ENCODE peak calls at places on chromosome 2, in seven cellular contexts. N is cardiac fibroblast, F is colonic mucosa, M is AG09309, G is kidney, X is fibroblast of pulmonary artery, Q is cardiac muscle cell. T is an unnamed sample.
A peak's percentile ranks its signal among the peaks of the same experiment; 100 is the strongest.

GRCh38 chr2:158969717-158970521 is 1.5 kb downstream of the TANC1 start:
- DNase-seq in N (peak; percentile 46), F (peak; percentile 61), M (no peak), G (peak; percentile 73), X (peak; percentile 40), Q (peak; percentile 42), T (peak; percentile 76)

GRCh38 chr2:118661184-118661583 is 186.3 kb downstream of the EN1 start:
- DNase-seq in N (no peak), F (no peak), M (no peak), G (no peak), X (no peak), Q (no peak), T (no peak)

GRCh38 chr2:134375935-134376334 is 122.1 kb downstream of the MGAT5 start:
- DNase-seq in N (peak; percentile 69), F (peak; percentile 43), M (peak; percentile 52), G (no peak), X (peak; percentile 76), Q (peak; percentile 67), T (peak; percentile 95)

GRCh38 chr2:27069436-27069835 is 2.0 kb downstream of the OST4 start:
- DNase-seq in N (no peak), F (no peak), M (no peak), G (no peak), X (no peak), Q (no peak), T (no peak)

GRCh38 chr2:206275274-206276160 is 1.1 kb downstream of the ZDBF2 start:
- DNase-seq in N (peak; percentile 71), F (no peak), M (peak; percentile 45), G (no peak), X (peak; percentile 79), Q (peak; percentile 67), T (peak; percentile 84)

GRCh38 chr2:233234264-233234663 is 17.2 kb upstream of the ATG16L1 start:
- DNase-seq in N (no peak), F (no peak), M (no peak), G (no peak), X (no peak), Q (no peak), T (no peak)

GRCh38 chr2:239157269-239157668 is 243.6 kb downstream of the HDAC4 start:
- DNase-seq in N (no peak), F (peak; percentile 44), M (no peak), G (peak; percentile 63), X (no peak), Q (no peak), T (no peak)

GRCh38 chr2:47767880-47768609 is 14.9 kb upstream of the MSH6 start:
- DNase-seq in N (peak; percentile 63), F (peak; percentile 54), M (no peak), G (peak; percentile 85), X (peak; percentile 56), Q (peak; percentile 68), T (peak; percentile 53)

GRCh38 chr2:198545411-198545810 is 741.0 kb downstream of the PLCL1 start:
- DNase-seq in N (no peak), F (no peak), M (no peak), G (no peak), X (no peak), Q (no peak), T (no peak)

GRCh38 chr2:49459314-49459993 is 305.1 kb upstream of the FSHR start:
- DNase-seq in N (no peak), F (no peak), M (no peak), G (no peak), X (no peak), Q (no peak), T (no peak)

GRCh38 chr2:15084826-15085489 is 452.4 kb downstream of the LRATD1 start:
- DNase-seq in N (no peak), F (no peak), M (no peak), G (no peak), X (no peak), Q (no peak), T (no peak)

GRCh38 chr2:100902833-100903405 is 83.0 kb downstream of the NPAS2 start:
- DNase-seq in N (peak; percentile 78), F (no peak), M (peak; percentile 97), G (no peak), X (peak; percentile 87), Q (peak; percentile 86), T (peak; percentile 97)

GRCh38 chr2:70975237-70975636 is 3.2 kb upstream of the ANKRD53 start:
- DNase-seq in N (no peak), F (no peak), M (no peak), G (no peak), X (no peak), Q (no peak), T (no peak)

GRCh38 chr2:17680119-17680518 is 73.5 kb downstream of the SMC6 start:
- DNase-seq in N (no peak), F (no peak), M (no peak), G (no peak), X (peak; percentile 18), Q (peak; percentile 4), T (peak; percentile 56)

GRCh38 chr2:37740330-37740729 is 68.9 kb upstream of the CDC42EP3 start:
- DNase-seq in N (peak; percentile 11), F (no peak), M (no peak), G (no peak), X (peak; percentile 54), Q (peak; percentile 26), T (peak; percentile 38)

GRCh38 chr2:237217995-237218621 is 132.4 kb downstream of the COPS8 start:
- DNase-seq in N (no peak), F (no peak), M (no peak), G (no peak), X (no peak), Q (no peak), T (no peak)

DNA sequence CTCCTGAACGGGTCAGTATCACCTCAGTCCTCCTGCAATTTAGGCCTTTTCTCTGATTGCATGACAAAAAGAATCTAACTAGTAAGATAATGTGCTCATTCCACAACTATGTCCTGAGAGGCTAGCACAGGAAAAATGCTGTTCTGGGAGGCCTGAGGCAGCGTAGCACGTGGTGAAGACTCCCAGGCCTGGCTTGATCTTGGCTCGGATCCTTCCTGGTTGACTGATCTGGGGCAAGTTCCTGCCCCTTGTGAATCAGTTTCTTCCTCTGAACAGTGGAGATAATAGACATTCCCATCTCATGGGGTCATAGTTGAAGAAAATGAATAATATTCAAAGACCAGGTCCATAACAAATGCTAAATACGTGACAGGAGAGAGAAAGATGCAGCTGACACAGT is 12.3 kb downstream of the FBLN7 start:
- DNase-seq in N (peak; percentile 88), F (peak; percentile 3), M (peak; percentile 92), G (peak; percentile 80), X (peak; percentile 90), Q (peak; percentile 92), T (peak; percentile 77)
- TF ChIP-seq CTCF in N (no peak), F (no peak), M (no peak), G (no peak), X (no peak), Q (no peak), T (no peak)

GRCh38 chr2:235611756-235612155 is 117.9 kb downstream of the AGAP1 start:
- DNase-seq in N (no peak), F (no peak), M (no peak), G (no peak), X (no peak), Q (no peak), T (no peak)
- H3K4me3 ChIP-seq in N (no peak overlapping the region), F (no peak overlapping the region), M (no peak overlapping the region), G (no peak overlapping the region), X (no peak overlapping the region), Q (no peak overlapping the region), T (no peak overlapping the region)

GRCh38 chr2:73994544-73994831 is 9.8 kb downstream of the TET3 start:
- DNase-seq in N (no peak), F (no peak), M (no peak), G (no peak), X (no peak), Q (no peak), T (no peak)

GRCh38 chr2:73995810-73996209 is 11.1 kb downstream of the TET3 start:
- DNase-seq in N (no peak), F (no peak), M (no peak), G (no peak), X (no peak), Q (no peak), T (no peak)

GRCh38 chr2:73993376-73993775 is 8.7 kb downstream of the TET3 start:
- DNase-seq in N (no peak), F (no peak), M (no peak), G (no peak), X (no peak), Q (no peak), T (no peak)

GRCh38 chr2:73992036-73992435 is 7.3 kb downstream of the TET3 start:
- DNase-seq in N (no peak), F (no peak), M (no peak), G (no peak), X (no peak), Q (no peak), T (no peak)

GRCh38 chr2:73993799-73994543 is 9.3 kb downstream of the TET3 start:
- DNase-seq in N (no peak), F (no peak), M (no peak), G (no peak), X (no peak), Q (no peak), T (no peak)
- TF ChIP-seq CTCF in N (no peak), F (no peak), M (no peak), G (no peak), X (no peak), Q (no peak), T (no peak)

GRCh38 chr2:106158131-106158530 is 36.0 kb downstream of the UXS1 start:
- DNase-seq in N (no peak), F (no peak), M (no peak), G (no peak), X (no peak), Q (no peak), T (no peak)

GRCh38 chr2:106161938-106162814 is 31.9 kb downstream of the UXS1 start:
- DNase-seq in N (peak; percentile 54), F (no peak), M (no peak), G (peak; percentile 86), X (peak; percentile 48), Q (peak; percentile 55), T (peak; percentile 18)

GRCh38 chr2:106158871-106159270 is 35.2 kb downstream of the UXS1 start:
- DNase-seq in N (no peak), F (no peak), M (no peak), G (no peak), X (no peak), Q (no peak), T (no peak)

GRCh38 chr2:106160786-106161261 is 33.3 kb downstream of the UXS1 start:
- DNase-seq in N (no peak), F (no peak), M (no peak), G (no peak), X (no peak), Q (no peak), T (no peak)

DNA sequence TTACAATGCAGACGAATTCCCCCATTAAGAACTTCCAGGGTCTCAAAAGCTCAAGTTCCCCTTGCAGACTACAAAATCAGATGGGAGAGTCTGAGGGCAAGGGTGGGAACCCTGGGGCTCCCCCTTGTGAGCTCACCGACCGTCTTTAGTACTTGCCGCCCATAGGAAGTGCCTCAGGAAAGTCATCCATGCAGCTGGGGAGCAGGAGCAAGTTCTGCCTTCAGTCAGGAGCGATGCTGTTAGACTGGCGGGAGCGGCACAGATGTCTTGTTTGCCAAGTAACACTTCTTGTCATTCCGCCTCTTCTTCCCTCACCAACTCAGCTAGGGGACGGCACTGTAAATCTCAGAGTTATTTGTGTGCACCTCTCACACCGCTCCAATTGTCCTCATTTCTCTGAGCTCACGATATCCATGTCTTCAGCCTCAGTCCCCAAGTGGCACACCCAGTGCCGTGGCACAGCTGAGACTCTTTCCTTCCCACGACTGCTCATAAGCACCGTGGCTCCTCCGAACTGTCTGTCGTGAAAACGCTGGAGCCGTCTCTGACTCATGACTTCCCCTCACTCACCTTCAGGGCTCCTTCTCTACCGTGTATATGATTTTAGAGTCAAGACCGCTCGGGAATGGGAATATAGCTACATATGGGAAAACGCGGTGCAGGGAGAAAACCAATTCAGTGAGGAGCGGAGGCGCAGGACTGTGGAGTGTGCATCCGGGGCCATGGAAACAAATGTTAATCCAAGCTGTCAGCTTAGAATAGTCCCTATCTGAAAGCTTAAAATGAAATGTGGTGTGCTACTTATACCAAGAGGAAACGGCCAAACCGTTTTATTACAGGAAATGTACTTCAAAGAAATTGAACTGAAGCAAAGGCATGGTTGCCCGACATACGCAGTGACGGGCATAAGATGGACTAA is 34.0 kb downstream of the UXS1 start:
- DNase-seq in N (no peak), F (no peak), M (no peak), G (no peak), X (no peak), Q (no peak), T (no peak)
- H3K4me3 ChIP-seq in N (no peak overlapping the region), F (no peak overlapping the region), M (no peak overlapping the region), G (peak overlapping the region; percentile 26), X (no peak overlapping the region), Q (no peak overlapping the region), T (no peak overlapping the region)